ENCODE peak calls at places on chromosomes 4 and X, in eight cellular contexts. E is aorta, X is GM12878, B is NT2/D1, I is vagina, O is GM23248, M is body of pancreas, G is cardiac muscle cell. L is an unnamed sample. For H3K4me1 and H3K36me3, the result is how much of the 10 kb centered on the place peaks cover.

GRCh38 chr4:137609693-137610450 is 77.6 kb upstream of the PCDH18 start:
- DNase-seq in E (no peak), X (no peak), B (no peak), I (no peak), O (peak), M (no peak), G (no peak), L (no peak)

GRCh38 chrX:43000121-43000520 is 222.2 kb upstream of the PPP1R2C start:
- DNase-seq in E (no peak), X (no peak), B (no peak), I (no peak), O (no peak), M (no peak), G (no peak), L (no peak)

GRCh38 chr4:109648266-109648996 is 54.8 kb downstream of the CASP6 start:
- DNase-seq in E (no peak), X (peak), B (no peak), I (no peak), O (no peak), M (no peak), G (no peak), L (no peak)

GRCh38 chrX:153735274-153735673 is 10.6 kb downstream of the ABCD1 start:
- DNase-seq in E (no peak), X (no peak), B (no peak), I (no peak), O (peak), M (no peak), G (no peak), L (no peak)

GRCh38 chr4:177079327-177079726 is 230.3 kb upstream of the NEIL3 start:
- DNase-seq in E (no peak), X (no peak), B (no peak), I (no peak), O (peak), M (no peak), G (no peak), L (no peak)

GRCh38 chr4:155085843-155086530 is 122.4 kb upstream of the NPY2R start:
- DNase-seq in E (no peak), X (no peak), B (no peak), I (no peak), O (peak), M (no peak), G (no peak), L (no peak)

GRCh38 chr4:85741921-85742591 is 267.1 kb downstream of the ARHGAP24 start:
- DNase-seq in E (no peak), X (no peak), B (no peak), I (no peak), O (no peak), M (peak), G (no peak), L (no peak)

GRCh38 chrX:39516399-39516798 is 581.4 kb downstream of the BCOR start:
- DNase-seq in E (no peak), X (no peak), B (no peak), I (no peak), O (no peak), M (no peak), G (no peak), L (no peak)

GRCh38 chrX:154596290-154596929 is 11.5 kb downstream of the CTAG1A start:
- DNase-seq in E (no peak), X (no peak), B (peak), I (no peak), O (peak), M (peak), G (peak), L (no peak)

GRCh38 chrX:113059714-113060113 is 219.1 kb upstream of the AMOT start:
- DNase-seq in E (no peak), X (no peak), B (no peak), I (no peak), O (peak), M (no peak), G (no peak), L (no peak)

GRCh38 chr4:54384563-54384962 is 155.5 kb downstream of the PDGFRA start:
- DNase-seq in E (no peak), X (no peak), B (no peak), I (no peak), O (peak), M (peak), G (peak), L (no peak)

GRCh38 chr4:31104033-31104432 is 383.9 kb downstream of the PCDH7 start:
- DNase-seq in E (no peak), X (no peak), B (no peak), I (no peak), O (no peak), M (no peak), G (no peak), L (no peak)

GRCh38 chr4:15378055-15378454 is 49.8 kb upstream of the C1QTNF7 start:
- DNase-seq in E (no peak), X (no peak), B (no peak), I (no peak), O (peak), M (no peak), G (no peak), L (no peak)

GRCh38 chr4:144356941-144357381 is 216.4 kb upstream of the GYPA start:
- DNase-seq in E (no peak), X (no peak), B (no peak), I (no peak), O (no peak), M (no peak), G (no peak), L (no peak)

GRCh38 chr4:76386566-76387305 is 34.2 kb downstream of the CCDC158 start:
- DNase-seq in E (no peak), X (no peak), B (no peak), I (no peak), O (no peak), M (no peak), G (no peak), L (no peak)

GRCh38 chr4:128517739-128518510 is 230.3 kb upstream of the PGRMC2 start:
- DNase-seq in E (peak), X (peak), B (peak), I (no peak), O (peak), M (peak), G (no peak), L (no peak)

GRCh38 chrX:148601034-148601433 is 100.6 kb downstream of the AFF2 start:
- DNase-seq in E (no peak), X (no peak), B (no peak), I (no peak), O (peak), M (no peak), G (no peak), L (no peak)

GRCh38 chr4:107654694-107655093 is 65.3 kb downstream of the PAPSS1 start:
- DNase-seq in E (no peak), X (no peak), B (no peak), I (no peak), O (no peak), M (no peak), G (peak), L (no peak)

GRCh38 chr4:74123065-74123728 is 24.2 kb upstream of the CXCL2 start:
- DNase-seq in E (peak), X (no peak), B (no peak), I (no peak), O (peak), M (peak), G (no peak), L (no peak)

GRCh38 chr4:187424636-187425035 is 570.9 kb upstream of the ZFP42 start:
- DNase-seq in E (no peak), X (no peak), B (no peak), I (no peak), O (no peak), M (no peak), G (no peak), L (no peak)

GRCh38 chr4:89303177-89303576 is 4.4 kb downstream of the GPRIN3 start:
- DNase-seq in E (peak), X (no peak), B (no peak), I (no peak), O (no peak), M (peak), G (no peak), L (peak)

GRCh38 chr4:51831133-51831532 is 11.8 kb upstream of the DCUN1D4 start:
- DNase-seq in E (peak), X (no peak), B (no peak), I (no peak), O (peak), M (peak), G (peak), L (peak)

GRCh38 chr4:180462116-180462515 is 1781.1 kb upstream of the TENM3 start:
- DNase-seq in E (no peak), X (no peak), B (no peak), I (no peak), O (no peak), M (no peak), G (no peak), L (no peak)

GRCh38 chr4:162931257-162931648 is 235.4 kb downstream of the NAF1 start:
- DNase-seq in E (no peak), X (no peak), B (no peak), I (no peak), O (no peak), M (no peak), G (no peak), L (no peak)

GRCh38 chr4:137509855-137510282 is 22.4 kb downstream of the PCDH18 start:
- DNase-seq in E (no peak), X (no peak), B (no peak), I (no peak), O (no peak), M (no peak), G (no peak), L (no peak)

GRCh38 chr4:120765271-120765985 is 157.1 kb downstream of the PRDM5 start:
- DNase-seq in E (no peak), X (no peak), B (no peak), I (no peak), O (no peak), M (no peak), G (peak), L (no peak)

GRCh38 chr4:102438396-102438795 is 62.8 kb upstream of the NFKB1 start:
- DNase-seq in E (no peak), X (no peak), B (no peak), I (no peak), O (peak), M (no peak), G (no peak), L (no peak)

GRCh38 chr4:4289575-4289929 is 402 bp downstream of the LYAR start:
- DNase-seq in E (no peak), X (no peak), B (no peak), I (no peak), O (peak), M (no peak), G (no peak), L (no peak)

GRCh38 chr4:113707013-113707412 is 54.5 kb downstream of the CAMK2D start:
- DNase-seq in E (no peak), X (no peak), B (no peak), I (no peak), O (peak), M (no peak), G (no peak), L (no peak)

GRCh38 chr4:156111706-156112105 is 158.0 kb upstream of the CTSO start:
- DNase-seq in E (no peak), X (no peak), B (no peak), I (no peak), O (no peak), M (no peak), G (no peak), L (no peak)

GRCh38 chr4:3368334-3368733 is 73.4 kb upstream of the HGFAC start:
- DNase-seq in E (no peak), X (no peak), B (no peak), I (no peak), O (no peak), M (no peak), G (no peak), L (no peak)

GRCh38 chrX:40423299-40423698 is 157.5 kb upstream of the ATP6AP2 start:
- DNase-seq in E (no peak), X (no peak), B (no peak), I (no peak), O (peak), M (no peak), G (no peak), L (no peak)

GRCh38 chr4:1898681-1899080 is 27.5 kb downstream of the NSD2 start:
- DNase-seq in E (no peak), X (no peak), B (no peak), I (no peak), O (no peak), M (no peak), G (no peak), L (no peak)

GRCh38 chrX:71533850-71534515 is 1.1 kb downstream of the OGT start:
- DNase-seq in E (peak), X (no peak), B (no peak), I (no peak), O (peak), M (peak), G (peak), L (peak)

GRCh38 chr4:33709247-33709646 is 2535.1 kb downstream of the ARAP2 start:
- DNase-seq in E (no peak), X (no peak), B (no peak), I (no peak), O (peak), M (no peak), G (no peak), L (no peak)

GRCh38 chr4:100086766-100087431 is 103.4 kb downstream of the DDIT4L start:
- DNase-seq in E (no peak), X (no peak), B (peak), I (no peak), O (peak), M (no peak), G (no peak), L (no peak)

GRCh38 chr4:8198206-8198905 is 734 bp upstream of the SH3TC1 start:
- DNase-seq in E (peak), X (peak), B (no peak), I (no peak), O (no peak), M (peak), G (no peak), L (no peak)
- H3K4me3 ChIP-seq in E (no peak), X (no peak), B (no peak), I (peak), O (no peak), M (no peak), G (no peak), L (peak)

GRCh38 chr4:168843635-168844034 is 166.4 kb downstream of the CBR4 start:
- DNase-seq in E (no peak), X (no peak), B (no peak), I (no peak), O (no peak), M (no peak), G (no peak), L (no peak)
- H3K4me1 ChIP-seq in E (under half), X (under half), B (under half), I (half or more), O (under half), M (under half), G (under half), L (under half)

GRCh38 chr4:25146076-25146475 is 14.2 kb downstream of the SEPSECS start:
- DNase-seq in E (no peak), X (no peak), B (no peak), I (no peak), O (no peak), M (peak), G (no peak), L (no peak)
- H3K36me3 ChIP-seq in E (under half), X (under half), B (under half), I (under half), O (under half), M (under half), G (under half), L (under half)

DNA sequence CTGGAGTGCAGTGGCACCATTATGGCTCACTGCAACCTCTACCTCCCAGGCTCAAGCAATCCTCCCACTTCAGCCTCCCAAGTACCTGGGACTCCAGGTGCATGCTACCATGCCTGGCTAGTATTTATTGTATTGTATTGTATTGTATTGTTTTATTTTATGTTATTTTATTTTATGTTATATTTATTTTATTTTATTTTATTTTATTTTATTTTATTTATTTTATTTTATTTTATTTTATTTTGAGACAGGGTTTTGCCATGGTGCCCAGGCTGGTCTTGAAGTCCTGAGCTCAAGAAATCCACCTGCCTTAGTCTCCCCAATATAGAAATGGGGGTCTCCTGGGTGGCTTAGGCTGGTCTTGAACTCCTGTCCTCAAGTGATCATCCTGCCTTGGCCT is 42.6 kb downstream of the ELF2 start:
- DNase-seq in E (no peak), X (no peak), B (no peak), I (no peak), O (no peak), M (no peak), G (no peak), L (no peak)
- H3K4me3 ChIP-seq in E (no peak), X (no peak), B (no peak), I (no peak), O (no peak), M (no peak), G (no peak), L (no peak)

GRCh38 chr4:86940176-86940575 is 5.4 kb downstream of the AFF1 start:
- DNase-seq in E (no peak), X (no peak), B (no peak), I (no peak), O (peak), M (peak), G (no peak), L (no peak)

GRCh38 chr4:86935833-86936721 is 1.3 kb downstream of the AFF1 start:
- DNase-seq in E (peak), X (peak), B (peak), I (no peak), O (peak), M (peak), G (peak), L (peak)

GRCh38 chr4:86939737-86940141 is 4.9 kb downstream of the AFF1 start:
- DNase-seq in E (no peak), X (peak), B (no peak), I (no peak), O (no peak), M (no peak), G (no peak), L (no peak)

GRCh38 chr4:86940920-86941460 is 6.2 kb downstream of the AFF1 start:
- DNase-seq in E (no peak), X (no peak), B (no peak), I (no peak), O (no peak), M (no peak), G (no peak), L (no peak)

DNA sequence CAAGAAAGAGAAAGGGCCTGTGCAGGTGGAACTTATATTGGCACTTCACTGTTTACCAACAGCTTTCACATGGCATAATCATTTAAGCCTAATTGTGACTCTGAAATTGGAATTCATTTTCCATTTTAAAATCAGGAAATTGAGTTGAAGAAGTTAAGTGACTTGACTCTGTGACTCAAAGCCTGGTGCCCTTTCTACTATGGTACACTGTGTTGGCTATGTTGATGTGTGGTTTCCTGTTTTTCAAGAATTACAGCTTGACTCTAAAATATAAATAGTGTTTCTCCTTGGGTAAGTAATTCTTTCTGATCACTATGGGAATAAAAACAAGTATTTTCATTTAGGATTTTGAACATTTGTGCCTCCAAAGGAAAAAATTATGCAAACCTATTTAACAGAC is 4.3 kb downstream of the AFF1 start:
- DNase-seq in E (no peak), X (no peak), B (no peak), I (no peak), O (peak), M (peak), G (no peak), L (no peak)
- H3K4me1 ChIP-seq in E (under half), X (under half), B (under half), I (half or more), O (under half), M (half or more), G (under half), L (under half)

L was measured in effector memory CD4-positive, alpha-beta T cell.